ENCODE peak calls at places on chromosomes 16 and 17, in ten cellular contexts. J is CD8-positive, alpha-beta memory T cell; T is iris pigment epithelial cell; R is stimulated activated naive B cell treated with anti-CD40 and anti-IgM and Interleukin-4, amounts not matched to agents 10 μg/mL and 1 μg/mL and 100 μg/mL, for 72 hours; W is heart right ventricle; S is T47D; U is GDM1; O is KBM-7; C is Calu3; D is RWPE1. Y is an unnamed sample.

GRCh38 chr17:40551874-40552768 is 13.2 kb downstream of the CCR7 start:
- DNase-seq in D (no peak), U (no peak), S (peak), T (peak), C (no peak), W (no peak), J (no peak), R (peak), O (no peak), Y (no peak)

GRCh38 chr17:6557040-6557438 is 684 bp upstream of the PITPNM3 start:
- DNase-seq in D (no peak), O (no peak), W (no peak), R (no peak), U (no peak), C (no peak), S (no peak), J (no peak), T (no peak), Y (no peak)

GRCh38 chr17:7440113-7440822 is 956 bp downstream of the FGF11 start:
- DNase-seq in S (peak), W (peak), D (no peak), R (no peak), J (peak), U (no peak), C (peak), T (no peak), O (no peak), Y (no peak)

GRCh38 chr16:89345663-89346150 is 128.2 kb downstream of the ZNF778 start:
- DNase-seq in S (peak), R (no peak), O (no peak), D (no peak), W (no peak), C (no peak), T (no peak), U (no peak), J (no peak), Y (no peak)

GRCh38 chr17:2050871-2051387 is 4.0 kb upstream of the HIC1 start:
- DNase-seq in R (no peak), T (peak), D (no peak), S (peak), U (no peak), O (no peak), J (no peak), W (no peak), C (no peak), Y (peak)

GRCh38 chr17:29238133-29238850 is 8.4 kb upstream of the CRYBA1 start:
- DNase-seq in D (no peak), R (no peak), S (no peak), O (no peak), T (peak), C (no peak), J (no peak), U (no peak), W (no peak), Y (no peak)

GRCh38 chr17:48618366-48618896 is 3.3 kb upstream of the HOXB8 start:
- DNase-seq in C (peak), O (peak), J (peak), D (peak), U (peak), S (peak), W (peak), R (peak), T (peak), Y (peak)

GRCh38 chr16:2277466-2278271 is 9.7 kb upstream of the RNPS1 start:
- DNase-seq in D (no peak), W (no peak), C (no peak), O (no peak), J (no peak), R (no peak), S (no peak), U (no peak), T (no peak), Y (no peak)

Y was measured in trophoblast cell.